ENCODE peak calls at places on chromosomes 16 and 17, in four cellular contexts. Z, F, O and U are unnamed samples.

GRCh38 chr17:49399995-49400394 is 14.7 kb downstream of the PHB1 start:
- DNase-seq in Z (no peak), F (no peak), O (no peak), U (no peak)

GRCh38 chr16:4945560-4946502 is 8.9 kb upstream of the PPL start:
- DNase-seq in O (no peak), F (no peak), Z (no peak), U (peak)

GRCh38 chr16:54178491-54178976 is 108.1 kb downstream of the IRX3 start:
- DNase-seq in O (no peak), Z (no peak), F (no peak), U (no peak)

GRCh38 chr17:62665599-62665998 is 38.1 kb downstream of the MRC2 start:
- DNase-seq in O (no peak), F (no peak), Z (no peak), U (no peak)

GRCh38 chr17:66900126-66901010 is 64.1 kb upstream of the CACNG4 start:
- DNase-seq in Z (peak), O (peak), F (no peak), U (no peak)

GRCh38 chr17:12665263-12666210 is at the start of gene MYOCD:
- DNase-seq in O (peak), F (peak), Z (peak), U (no peak)

GRCh38 chr16:2468725-2469398 is 2.2 kb upstream of the NTN3 start:
- DNase-seq in F (peak), Z (no peak), O (no peak), U (no peak)

GRCh38 chr17:40522250-40522960 is 21.0 kb upstream of the TNS4 start:
- DNase-seq in F (no peak), Z (peak), O (no peak), U (no peak)

GRCh38 chr17:11490171-11490760 is 108.0 kb upstream of the DNAH9 start:
- DNase-seq in Z (no peak), F (no peak), O (no peak), U (no peak)

GRCh38 chr17:31597646-31598387 is 206.3 kb downstream of the RAB11FIP4 start:
- DNase-seq in Z (no peak), O (no peak), F (no peak), U (no peak)

GRCh38 chr17:29212681-29213121 is 32.5 kb upstream of the MYO18A start:
- DNase-seq in F (no peak), Z (peak), O (no peak), U (no peak)

GRCh38 chr17:73013816-73014663 is 78.4 kb downstream of the SLC39A11 start:
- DNase-seq in O (peak), Z (peak), F (peak), U (no peak)

GRCh38 chr17:2192367-2193028 is 111.1 kb downstream of the SMG6 start:
- DNase-seq in Z (peak), F (no peak), O (peak), U (no peak)

GRCh38 chr17:72315514-72315913 is 194.7 kb downstream of the SOX9 start:
- DNase-seq in F (no peak), O (no peak), Z (no peak), U (no peak)

GRCh38 chr17:4944554-4945175 is 3.7 kb downstream of the PFN1 start:
- DNase-seq in Z (no peak), F (peak), O (no peak), U (peak)

GRCh38 chr16:14087590-14088154 is 16.6 kb downstream of the MRTFB start:
- DNase-seq in Z (no peak), F (no peak), O (no peak), U (no peak)

GRCh38 chr16:87206646-87207451 is 110.3 kb downstream of the C16orf95 start:
- DNase-seq in Z (peak), O (peak), F (no peak), U (no peak)

GRCh38 chr16:12320298-12320706 is 343.8 kb downstream of the SNX29 start:
- DNase-seq in F (no peak), O (peak), Z (peak), U (no peak)

GRCh38 chr17:30950669-30951399 is 20.0 kb upstream of the RNF135 start:
- DNase-seq in F (no peak), O (peak), Z (peak), U (peak)

GRCh38 chr16:11601911-11602310 is 15.2 kb upstream of the LITAF start:
- DNase-seq in F (no peak), O (no peak), Z (no peak), U (no peak)

GRCh38 chr17:71985111-71986039 is 135.4 kb upstream of the SOX9 start:
- DNase-seq in Z (no peak), O (no peak), F (no peak), U (no peak)

GRCh38 chr16:9850716-9851115 is 331.5 kb downstream of the GRIN2A start:
- DNase-seq in F (no peak), O (no peak), Z (no peak), U (no peak)

GRCh38 chr16:78462261-78463208 is 363.1 kb downstream of the WWOX start:
- DNase-seq in Z (no peak), O (no peak), F (no peak), U (no peak)

GRCh38 chr17:43995150-43995471 is 9.3 kb upstream of the NAGS start:
- DNase-seq in F (no peak), O (no peak), Z (no peak), U (no peak)

GRCh38 chr16:46932802-46933201 is 40.7 kb downstream of the DNAJA2 start:
- DNase-seq in F (peak), O (no peak), Z (no peak), U (no peak)

GRCh38 chr17:27413792-27414191 is 42.5 kb upstream of the KSR1 start:
- DNase-seq in F (no peak), Z (no peak), O (no peak), U (no peak)

GRCh38 chr16:55542459-55543082 is 23.9 kb upstream of the CAPNS2 start:
- DNase-seq in F (no peak), Z (peak), O (peak), U (no peak)

GRCh38 chr17:42129109-42129837 is 6.7 kb downstream of the HSPB9 start:
- DNase-seq in Z (no peak), F (no peak), O (no peak), U (no peak)

GRCh38 chr17:65139045-65139764 is 2.0 kb downstream of the RGS9 start:
- DNase-seq in O (no peak), Z (no peak), F (no peak), U (no peak)

GRCh38 chr17:78442648-78443128 is 64.2 kb downstream of the PGS1 start:
- DNase-seq in O (peak), Z (peak), F (no peak), U (peak)

GRCh38 chr17:66949501-66949900 is 15.0 kb upstream of the CACNG4 start:
- DNase-seq in Z (peak), F (no peak), O (no peak), U (no peak)

GRCh38 chr16:21727344-21727743 is 63.6 kb downstream of the OTOA start:
- DNase-seq in F (no peak), O (no peak), Z (no peak), U (no peak)
- TF ChIP-seq CTCF in F (no peak), O (no peak), Z (no peak), U (no peak)

GRCh38 chr16:30633526-30633925 is 17.2 kb upstream of the PRR14 start:
- DNase-seq in F (no peak), Z (no peak), O (no peak), U (no peak)

GRCh38 chr16:30636599-30636998 is 14.2 kb upstream of the PRR14 start:
- DNase-seq in Z (no peak), F (no peak), O (no peak), U (no peak)

GRCh38 chr16:30641378-30641982 is 9.3 kb upstream of the PRR14 start:
- DNase-seq in O (no peak), F (no peak), Z (no peak), U (no peak)

GRCh38 chr16:30637952-30638351 is 12.8 kb upstream of the PRR14 start:
- DNase-seq in Z (peak), F (peak), O (peak), U (no peak)
- TF ChIP-seq CTCF in Z (peak), F (peak), O (peak), U (peak)

DNA sequence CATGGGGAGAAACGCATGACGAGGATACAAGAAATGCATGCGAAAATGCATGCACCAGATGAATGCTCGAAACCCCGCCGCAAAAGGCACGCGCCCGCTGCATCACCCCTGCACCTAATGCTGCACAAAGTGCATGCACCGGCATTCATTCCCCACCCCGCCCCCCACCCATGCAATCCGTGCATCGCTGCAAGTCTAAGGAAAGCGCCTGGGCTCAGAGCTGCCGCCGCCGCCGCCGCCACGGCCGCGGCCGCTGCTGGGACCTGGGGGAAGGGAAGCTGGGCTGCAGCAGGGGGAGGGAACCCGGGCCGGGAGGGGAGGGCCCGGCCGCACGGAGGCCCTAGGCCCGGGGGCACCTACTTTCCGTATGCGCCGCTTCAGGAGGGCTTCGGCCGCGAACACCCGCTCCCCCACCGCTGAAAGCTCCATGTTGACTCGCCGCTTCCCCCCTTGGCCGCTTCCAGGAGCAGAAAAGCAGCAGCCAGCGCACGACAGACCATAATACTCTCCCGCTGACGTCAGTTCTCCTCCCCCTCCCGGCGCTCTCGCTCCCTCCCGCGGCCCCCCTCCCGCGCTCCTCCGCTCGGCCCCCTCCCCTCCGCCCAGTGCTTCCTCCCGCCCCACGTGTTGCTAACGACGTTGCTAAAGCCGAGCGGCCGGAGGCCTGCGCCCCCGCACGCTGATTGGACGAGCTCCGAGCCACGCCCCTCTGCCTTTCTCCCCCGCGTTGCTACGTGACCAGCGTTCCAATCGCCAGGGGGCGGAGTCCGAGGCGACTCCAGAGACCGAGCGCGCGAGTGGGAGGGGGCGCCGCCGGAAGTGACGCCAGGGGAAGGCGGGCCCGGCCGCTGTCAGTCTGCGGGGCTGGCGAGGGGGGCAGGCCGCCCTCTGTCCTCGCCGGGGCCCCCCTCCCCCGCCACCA is at the start of gene CBX8:
- DNase-seq in Z (peak), F (peak), O (peak), U (peak)
- TF ChIP-seq CTCF in Z (peak), F (no peak), O (no peak), U (no peak)

DNA sequence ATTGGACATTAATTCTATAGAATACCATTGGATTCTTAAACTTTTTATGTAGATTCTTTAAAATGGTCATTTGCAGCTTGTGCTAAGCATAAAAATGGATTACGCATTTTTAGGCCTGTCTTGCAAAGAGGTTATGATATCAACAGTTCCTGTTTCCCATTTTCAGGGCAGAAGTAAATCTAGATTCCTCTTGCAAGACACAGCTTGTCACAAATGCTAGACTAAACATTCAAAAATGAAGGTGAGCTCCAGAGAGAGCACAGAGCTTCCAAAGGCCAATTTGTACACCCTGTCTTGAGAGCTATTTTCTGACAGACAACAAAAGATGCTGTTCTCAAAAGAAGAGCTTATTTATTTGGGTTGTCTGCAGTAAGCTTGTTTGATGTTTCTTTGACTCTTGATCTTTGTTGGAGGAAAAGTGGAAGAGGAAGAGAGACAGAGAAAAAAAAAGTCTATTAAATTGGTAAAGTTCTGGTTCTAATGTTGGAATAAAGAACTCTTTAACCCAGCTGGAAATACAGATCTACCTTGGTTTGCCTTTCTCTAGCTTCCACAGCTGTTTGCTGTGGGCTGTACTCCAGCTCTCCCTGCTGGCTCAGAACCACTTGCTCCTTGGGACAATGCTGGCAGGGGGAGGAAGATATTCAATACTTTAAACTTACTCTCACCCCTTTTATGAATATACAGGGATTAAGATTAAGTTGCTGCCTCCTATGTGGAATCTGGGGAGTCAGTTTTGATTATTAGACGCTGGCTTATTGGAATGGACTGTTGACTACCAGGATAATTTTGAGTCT is 651.8 kb downstream of the CDH11 start:
- DNase-seq in O (peak), F (no peak), Z (no peak), U (no peak)
- TF ChIP-seq CTCF in O (peak), F (no peak), Z (peak), U (no peak)

DNA sequence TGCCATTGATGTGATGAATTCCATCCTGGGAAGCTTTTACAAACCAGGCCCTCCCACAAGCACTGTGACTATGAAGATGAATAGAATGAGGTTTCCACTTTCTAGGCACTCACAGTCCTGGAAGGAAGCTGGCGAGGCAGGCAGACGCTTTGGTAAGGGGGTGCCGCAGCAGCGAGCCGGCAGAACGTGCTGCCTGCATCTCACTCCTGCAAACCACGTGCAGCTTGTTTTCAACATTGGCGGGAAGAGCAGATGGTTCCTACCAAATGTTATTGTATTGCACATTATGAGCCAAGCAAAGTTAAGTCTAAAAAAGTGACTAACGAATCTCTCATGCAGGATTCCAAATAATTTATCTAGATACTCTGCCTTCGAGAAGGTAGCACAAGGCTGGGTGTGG is 3.7 kb upstream of the DNAI2 start:
- DNase-seq in F (no peak), O (no peak), Z (no peak), U (no peak)
- TF ChIP-seq CTCF in F (no peak), O (no peak), Z (no peak), U (no peak)

DNA sequence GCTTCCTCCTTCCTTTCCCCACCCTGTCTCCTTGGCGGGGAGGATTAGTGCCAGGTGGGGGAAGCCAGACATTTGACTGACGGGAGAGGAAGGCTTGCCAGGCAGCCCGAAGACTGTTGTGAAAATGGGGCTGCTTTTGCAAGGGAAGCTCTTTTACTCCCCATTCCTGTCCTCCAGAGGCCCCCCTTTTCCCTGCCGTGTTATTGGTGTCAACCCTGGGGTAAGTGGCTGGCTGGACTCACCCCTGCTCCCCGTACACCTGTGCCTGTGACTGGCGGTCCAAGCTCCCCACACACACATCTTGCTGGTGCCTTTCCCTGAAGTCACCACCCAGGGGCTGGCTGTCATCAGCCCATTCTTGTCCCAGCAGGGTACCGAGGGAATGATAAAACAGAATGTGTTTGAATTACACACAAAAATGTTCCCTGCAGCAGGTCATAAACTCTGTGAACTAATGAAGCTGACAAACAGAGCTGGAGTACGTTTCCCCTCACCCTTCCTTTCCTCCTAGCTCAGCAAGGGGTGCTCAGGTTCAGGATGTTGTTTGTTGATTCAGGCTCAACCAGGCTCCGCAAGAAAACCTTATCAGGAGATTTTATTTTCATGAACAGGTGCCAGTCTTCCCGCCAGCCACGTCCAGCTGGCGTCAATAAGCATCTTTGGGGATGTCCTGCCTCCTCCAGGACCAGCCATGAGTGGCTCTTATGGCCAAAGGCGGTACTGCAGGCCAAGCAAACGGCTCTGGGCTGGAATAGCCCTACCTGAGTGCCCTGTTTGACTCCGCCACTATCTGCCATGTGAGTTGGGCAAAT is 4.3 kb upstream of the ARMC7 start:
- DNase-seq in F (peak), O (peak), Z (peak), U (no peak)
- TF ChIP-seq CTCF in F (peak), O (peak), Z (peak), U (peak)

GRCh38 chr17:74085434-74085833 is 118.0 kb upstream of the RPL38 start:
- DNase-seq in O (no peak), Z (no peak), F (peak), U (no peak)
- TF ChIP-seq CTCF in O (peak), Z (no peak), F (peak), U (no peak)